ENCODE peak calls at places on chromosomes 13 and 19, in eight cellular contexts. W, J, H, A, Y, P, D and V are unnamed samples.

GRCh38 chr13:74710006-74710405 is 575.8 kb upstream of the KLF12 start:
- DNase-seq in D (no peak), P (no peak), Y (no peak), H (no peak), W (no peak), A (no peak), J (no peak), V (no peak)

GRCh38 chr13:20470136-20470535 is 55.5 kb downstream of the CRYL1 start:
- DNase-seq in H (no peak), W (no peak), D (no peak), A (no peak), J (no peak), Y (peak; percentile 38), P (no peak), V (no peak)

GRCh38 chr13:111573362-111573761 is 252.9 kb downstream of the TEX29 start:
- DNase-seq in J (no peak), D (no peak), Y (no peak), P (no peak), W (no peak), H (no peak), A (no peak), V (no peak)

GRCh38 chr19:2775556-2776430 is 7.3 kb downstream of the SGTA start:
- DNase-seq in W (peak; percentile 71), D (peak; percentile 82), Y (peak; percentile 87), P (no peak), A (no peak), H (peak; percentile 62), J (no peak), V (peak; percentile 50)

GRCh38 chr19:19568802-19569756 is 31.0 kb downstream of the CILP2 start:
- DNase-seq in Y (no peak), J (no peak), H (no peak), W (no peak), A (no peak), D (no peak), P (no peak), V (no peak)

GRCh38 chr13:44735806-44736205 is 159.7 kb upstream of the TSC22D1 start:
- DNase-seq in J (no peak), W (no peak), A (no peak), D (no peak), H (no peak), Y (no peak), P (no peak), V (no peak)

GRCh38 chr19:9345005-9345404 is 17.8 kb upstream of the ZNF177 start:
- DNase-seq in Y (no peak), W (no peak), D (no peak), H (no peak), A (no peak), J (no peak), P (no peak), V (no peak)

GRCh38 chr13:69604698-69605097 is 502.9 kb upstream of the ATXN8OS start:
- DNase-seq in P (no peak), J (no peak), A (no peak), Y (no peak), D (no peak), H (no peak), W (no peak), V (no peak)

GRCh38 chr19:33134571-33135041 is 2.7 kb downstream of the WDR88 start:
- DNase-seq in D (no peak), Y (no peak), A (peak; percentile 50), H (peak; percentile 40), P (no peak), W (no peak), J (no peak), V (no peak)

GRCh38 chr13:26899153-26899552 is 138.6 kb upstream of the GPR12 start:
- DNase-seq in A (no peak), P (no peak), D (no peak), J (no peak), W (no peak), H (no peak), Y (no peak), V (no peak)

GRCh38 chr13:28710161-28710560 is 8.6 kb downstream of the SLC46A3 start:
- DNase-seq in J (no peak), H (no peak), D (no peak), A (no peak), W (no peak), Y (no peak), P (no peak), V (no peak)

GRCh38 chr13:110801044-110801443 is 87.5 kb downstream of the ING1 start:
- DNase-seq in H (no peak), D (no peak), P (no peak), J (peak; percentile 13), A (no peak), W (no peak), Y (no peak), V (no peak)

GRCh38 chr13:35484384-35484783 is 7.9 kb upstream of the MAB21L1 start:
- DNase-seq in H (no peak), W (no peak), P (no peak), D (no peak), A (no peak), J (no peak), Y (no peak), V (no peak)

GRCh38 chr13:24683833-24684599 is 3.8 kb downstream of the ATP12A start:
- DNase-seq in Y (peak; percentile 83), D (no peak), J (peak; percentile 79), A (peak; percentile 88), H (peak; percentile 52), P (no peak), W (peak; percentile 46), V (no peak)

GRCh38 chr13:92661406-92661805 is 565.2 kb upstream of the GPC6 start:
- DNase-seq in D (no peak), P (no peak), W (no peak), H (no peak), Y (no peak), A (no peak), J (no peak), V (no peak)

DNA sequence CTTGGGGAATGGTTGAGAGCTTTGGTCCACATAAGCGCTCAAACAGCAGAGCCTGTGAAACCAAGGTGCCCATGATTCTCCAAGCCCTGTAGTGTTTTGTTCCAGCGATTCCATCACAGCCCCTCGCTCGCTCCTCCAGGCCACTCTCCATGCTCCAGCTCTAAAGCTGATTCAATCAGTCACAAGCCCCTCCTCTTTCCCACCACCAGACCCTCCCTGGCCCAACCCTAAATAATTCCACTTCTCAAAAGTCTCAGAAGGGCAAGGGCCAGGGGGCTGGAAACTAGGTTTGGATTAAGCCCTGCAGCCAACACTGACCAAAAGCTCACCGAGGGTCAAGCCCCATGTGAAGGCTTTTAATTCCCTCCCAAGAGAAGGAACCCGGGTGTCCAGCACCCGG is 1.5 kb downstream of the ZNF296 start:
- DNase-seq in D (no peak), A (peak; percentile 68), H (no peak), W (no peak), P (no peak), Y (peak; percentile 18), J (no peak), V (no peak)
- H3K4me1 ChIP-seq in D (peaks cover 4% of the 10 kb centered on the region), A (peaks cover 25% of the 10 kb centered on the region), H (peaks cover 28% of the 10 kb centered on the region), W (peaks cover 37% of the 10 kb centered on the region), P (peaks cover 6% of the 10 kb centered on the region), Y (no peaks in the 10 kb centered on the region), J (peaks cover 11% of the 10 kb centered on the region), V (no peaks in the 10 kb centered on the region)

GRCh38 chr19:1084024-1084868 is 10.9 kb downstream of the POLR2E start:
- DNase-seq in Y (no peak), P (no peak), A (no peak), J (no peak), W (no peak), D (no peak), H (peak; percentile 25), V (no peak)
- H3K4me1 ChIP-seq in Y (no peaks in the 10 kb centered on the region), P (peaks cover 4% of the 10 kb centered on the region), A (peaks cover 10% of the 10 kb centered on the region), J (peaks cover 11% of the 10 kb centered on the region), W (peaks cover 10% of the 10 kb centered on the region), D (peaks cover under 1% of the 10 kb centered on the region), H (peaks cover 77% of the 10 kb centered on the region), V (no peaks in the 10 kb centered on the region)

GRCh38 chr19:48965033-48965805 is at the start of gene FTL:
- DNase-seq in P (peak; percentile 98), H (peak; percentile 85), Y (peak; percentile 99), J (peak; percentile 97), A (peak; percentile 95), W (peak; percentile 98), D (peak; percentile 98), V (peak; percentile 98)
- H3K4me1 ChIP-seq in P (peaks cover 10% of the 10 kb centered on the region), H (peaks cover 42% of the 10 kb centered on the region), Y (peaks cover 11% of the 10 kb centered on the region), J (peaks cover 42% of the 10 kb centered on the region), A (peaks cover 25% of the 10 kb centered on the region), W (peaks cover 77% of the 10 kb centered on the region), D (peaks cover 37% of the 10 kb centered on the region), V (peaks cover 23% of the 10 kb centered on the region)

GRCh38 chr19:4568884-4569283 is 9.4 kb upstream of the SEMA6B start:
- DNase-seq in J (no peak), A (no peak), P (no peak), W (no peak), Y (no peak), H (no peak), D (no peak), V (no peak)
- H3K4me1 ChIP-seq in J (no peaks in the 10 kb centered on the region), A (no peaks in the 10 kb centered on the region), P (no peaks in the 10 kb centered on the region), W (peaks cover 19% of the 10 kb centered on the region), Y (no peaks in the 10 kb centered on the region), H (no peaks in the 10 kb centered on the region), D (no peaks in the 10 kb centered on the region), V (no peaks in the 10 kb centered on the region)

DNA sequence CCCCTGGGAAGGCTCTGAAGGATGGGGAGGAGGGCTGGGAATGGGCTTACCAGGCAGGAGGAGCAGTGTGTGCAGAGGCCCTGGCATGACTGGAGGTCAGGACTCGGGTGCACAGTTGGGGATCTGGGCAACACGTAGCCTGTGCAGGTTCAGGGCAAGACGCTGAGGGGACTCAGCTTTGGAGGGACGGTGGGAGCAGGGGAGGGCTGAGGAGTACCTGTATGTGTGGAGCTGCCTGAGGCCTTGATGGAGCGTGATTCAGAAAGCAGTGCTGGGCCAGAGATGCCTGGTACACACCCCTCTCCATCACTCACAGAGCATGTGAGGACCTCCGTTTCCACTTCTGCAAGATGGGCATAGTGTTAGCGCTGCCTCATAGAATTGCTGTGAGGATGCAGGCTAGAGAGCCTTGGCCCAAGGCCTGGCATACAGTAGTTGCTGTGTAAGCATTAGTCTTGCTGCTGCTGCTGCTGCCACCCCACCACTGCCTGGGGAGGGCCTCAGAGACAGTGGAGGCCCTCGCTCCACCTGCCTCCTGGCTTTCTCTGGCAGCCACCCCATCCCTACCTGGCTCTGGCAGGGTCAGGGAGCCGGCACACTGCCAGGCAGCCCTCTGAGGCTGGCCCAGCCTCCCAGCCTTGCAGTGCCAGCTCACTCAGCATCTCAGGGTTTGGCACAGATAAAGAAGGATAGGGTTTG is 2.4 kb downstream of the PAK4 start:
- DNase-seq in J (no peak), W (no peak), Y (no peak), H (no peak), D (no peak), A (no peak), P (no peak), V (no peak)
- H3K4me1 ChIP-seq in J (no peaks in the 10 kb centered on the region), W (peaks cover 80% of the 10 kb centered on the region), Y (no peaks in the 10 kb centered on the region), H (peaks cover 3% of the 10 kb centered on the region), D (peaks cover 35% of the 10 kb centered on the region), A (peaks cover 30% of the 10 kb centered on the region), P (peaks cover 24% of the 10 kb centered on the region), V (peaks cover 10% of the 10 kb centered on the region)

DNA sequence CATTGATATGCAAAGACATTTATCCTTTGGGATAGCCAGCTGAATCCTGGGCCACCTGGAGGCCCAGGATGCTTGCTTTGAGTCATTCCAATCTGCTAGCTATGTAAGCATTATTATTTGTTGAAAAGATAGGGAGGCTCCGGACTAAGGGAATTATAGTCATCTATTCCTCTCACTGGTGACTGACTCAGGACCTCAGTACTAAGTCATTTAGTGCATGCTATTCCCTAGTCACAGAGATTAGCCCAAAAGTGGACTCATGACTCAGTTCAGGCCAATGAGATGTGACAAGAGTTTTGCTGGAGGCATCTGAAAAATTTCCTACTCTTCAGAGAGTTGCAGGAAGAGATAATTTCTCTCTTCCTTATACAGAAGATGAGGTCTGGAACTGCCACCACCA is 67.9 kb upstream of the ITM2B start:
- DNase-seq in H (no peak), J (no peak), A (no peak), D (no peak), W (no peak), P (no peak), Y (no peak), V (no peak)
- H3K4me1 ChIP-seq in H (no peaks in the 10 kb centered on the region), J (peaks cover 12% of the 10 kb centered on the region), A (no peaks in the 10 kb centered on the region), D (no peaks in the 10 kb centered on the region), W (peaks cover 20% of the 10 kb centered on the region), P (no peaks in the 10 kb centered on the region), Y (peaks cover 6% of the 10 kb centered on the region), V (no peaks in the 10 kb centered on the region)

GRCh38 chr13:33231339-33231738 is 54.2 kb downstream of the STARD13 start:
- DNase-seq in Y (no peak), J (no peak), H (no peak), A (no peak), P (no peak), D (no peak), W (no peak), V (no peak)
- H3K4me1 ChIP-seq in Y (peaks cover 23% of the 10 kb centered on the region), J (peaks cover 59% of the 10 kb centered on the region), H (no peaks in the 10 kb centered on the region), A (peaks cover 12% of the 10 kb centered on the region), P (peaks cover 10% of the 10 kb centered on the region), D (peaks cover 31% of the 10 kb centered on the region), W (peaks cover 99% of the 10 kb centered on the region), V (peaks cover 16% of the 10 kb centered on the region)